ENCODE peak calls at places on chromosomes 13 and 19, in four cellular contexts. I is AG10803, L is fibroblast of lung, V is EH. T is an unnamed sample.

GRCh38 chr19:45922281-45922680 is 7.7 kb upstream of the NANOS2 start:
- DNase-seq in I (no peak), L (no peak), V (peak; percentile 7), T (no peak)

GRCh38 chr13:36288794-36289391 is 8.7 kb downstream of the CCDC169 start:
- DNase-seq in I (no peak), L (no peak), V (no peak), T (no peak)

GRCh38 chr13:32021785-32022184 is 9.8 kb upstream of the FRY start:
- DNase-seq in I (peak; percentile 22), L (no peak), V (peak; percentile 45), T (no peak)

GRCh38 chr19:55368701-55369563 is 1.3 kb downstream of the IL11 start:
- DNase-seq in I (peak; percentile 71), L (peak; percentile 68), V (peak; percentile 74), T (no peak)

GRCh38 chr19:55485439-55486011 is 537 bp downstream of the NAT14 start:
- DNase-seq in I (no peak), L (no peak), V (no peak), T (no peak)

GRCh38 chr19:2195914-2196313 is 32.2 kb downstream of the DOT1L start:
- DNase-seq in I (no peak), L (no peak), V (no peak), T (no peak)

GRCh38 chr19:4295972-4296771 is 6.0 kb downstream of the TMIGD2 start:
- DNase-seq in I (peak; percentile 12), L (peak; percentile 20), V (no peak), T (no peak)

GRCh38 chr19:7109678-7110289 is 40.3 kb downstream of the ZNF557 start:
- DNase-seq in I (peak; percentile 62), L (peak; percentile 22), V (peak; percentile 34), T (no peak)

GRCh38 chr19:3360494-3361383 is 5.6 kb upstream of the NFIC start:
- DNase-seq in I (no peak), L (peak; percentile 51), V (peak; percentile 46), T (peak; percentile 77)

GRCh38 chr13:83162493-83162892 is 719.8 kb downstream of the SLITRK1 start:
- DNase-seq in I (no peak), L (no peak), V (peak; percentile 11), T (no peak)

GRCh38 chr19:46191972-46192371 is 37.6 kb upstream of the IGFL1 start:
- DNase-seq in I (no peak), L (no peak), V (no peak), T (no peak)

GRCh38 chr19:31730270-31730669 is 381.0 kb upstream of the TSHZ3 start:
- DNase-seq in I (no peak), L (no peak), V (no peak), T (no peak)

GRCh38 chr19:13018037-13018914 is 23.0 kb downstream of the NFIX start:
- DNase-seq in I (peak; percentile 58), L (peak; percentile 80), V (peak; percentile 42), T (no peak)

GRCh38 chr13:112057736-112058518 is 9.0 kb upstream of the SOX1 start:
- DNase-seq in I (no peak), L (no peak), V (no peak), T (no peak)

GRCh38 chr13:23928985-23929384 is 31.7 kb upstream of the C1QTNF9B start:
- DNase-seq in I (peak; percentile 69), L (peak; percentile 93), V (peak; percentile 84), T (no peak)

GRCh38 chr19:46269085-46269484 is 27.8 kb upstream of the HIF3A start:
- DNase-seq in I (no peak), L (no peak), V (no peak), T (no peak)

GRCh38 chr19:10603084-10603872 is 16.2 kb upstream of the AP1M2 start:
- DNase-seq in I (peak; percentile 40), L (no peak), V (peak; percentile 62), T (peak; percentile 86)

GRCh38 chr19:45450042-45450380 is 17.8 kb upstream of the FOSB start:
- DNase-seq in I (no peak), L (no peak), V (no peak), T (no peak)

GRCh38 chr13:30415430-30416030 is 6.8 kb upstream of the UBE2L5 start:
- DNase-seq in I (peak; percentile 29), L (peak; percentile 28), V (peak; percentile 58), T (no peak)

GRCh38 chr19:56993851-56994250 is 125.9 kb upstream of the USP29 start:
- DNase-seq in I (no peak), L (no peak), V (no peak), T (no peak)

GRCh38 chr19:55962186-55962585 is 14.6 kb downstream of the NLRP8 start:
- DNase-seq in I (no peak), L (no peak), V (no peak), T (no peak)

GRCh38 chr13:19864018-19864338 is 529 bp upstream of the ZMYM5 start:
- DNase-seq in I (peak; percentile 73), L (peak; percentile 83), V (peak; percentile 75), T (no peak)

GRCh38 chr19:7888145-7888825 is at the start of gene LRRC8E:
- DNase-seq in I (peak; percentile 54), L (peak; percentile 72), V (peak; percentile 83), T (no peak)

GRCh38 chr19:39647918-39648317 is 7.8 kb upstream of the LGALS16 start:
- DNase-seq in I (no peak), L (no peak), V (no peak), T (no peak)

GRCh38 chr13:75770164-75771145 is 134.3 kb downstream of the LMO7 start:
- DNase-seq in I (no peak), L (peak; percentile 56), V (peak; percentile 65), T (no peak)

GRCh38 chr19:45350477-45351058 is 10.0 kb downstream of the KLC3 start:
- DNase-seq in I (no peak), L (no peak), V (no peak), T (no peak)

GRCh38 chr13:80341771-80342271 is 895 bp upstream of the SPRY2 start:
- DNase-seq in I (no peak), L (peak; percentile 68), V (peak; percentile 36), T (no peak)

GRCh38 chr19:20661150-20661819 is at the start of gene ZNF626:
- DNase-seq in I (peak; percentile 96), L (peak; percentile 97), V (peak; percentile 95), T (peak; percentile 90)

GRCh38 chr19:51421229-51422052 is 4.0 kb upstream of the SIGLEC10 start:
- DNase-seq in I (no peak), L (no peak), V (no peak), T (no peak)

GRCh38 chr19:48897181-48897580 is 1.4 kb downstream of the TULP2 start:
- DNase-seq in I (no peak), L (no peak), V (no peak), T (no peak)

GRCh38 chr19:51093510-51094345 is 11.0 kb upstream of the KLK14 start:
- DNase-seq in I (no peak), L (no peak), V (no peak), T (no peak)

GRCh38 chr13:111049791-111050538 is 65.1 kb upstream of the ARHGEF7 start:
- DNase-seq in I (peak; percentile 34), L (no peak), V (peak; percentile 33), T (no peak)

GRCh38 chr13:19959141-19959830 is 759 bp downstream of the ZMYM2 start:
- DNase-seq in I (peak; percentile 52), L (peak; percentile 42), V (peak; percentile 58), T (peak; percentile 65)